ENCODE peak calls at places on chromosomes 5 and 9, in six cellular contexts. D is OCI-LY7, R is heart left ventricle, Q is ovary, E is GM23248, B is hepatocyte. T is an unnamed sample. For H3K9me3, the result is how much of the 10 kb centered on the place peaks cover.

GRCh38 chr9:15104826-15105420 is 194.7 kb upstream of the FREM1 start:
- DNase-seq in Q (no peak), D (peak), E (peak), B (peak), R (peak), T (peak)

GRCh38 chr5:67234671-67235176 is 38.1 kb upstream of the CD180 start:
- DNase-seq in E (peak), B (no peak), Q (peak), R (peak), D (no peak), T (no peak)

GRCh38 chr9:33524431-33524947 is 438 bp downstream of the ANKRD18B start:
- DNase-seq in E (peak), Q (no peak), R (no peak), D (no peak), B (peak), T (no peak)

GRCh38 chr9:124210697-124211096 is 47.1 kb upstream of the NEK6 start:
- DNase-seq in R (no peak), Q (no peak), D (no peak), B (no peak), E (peak), T (no peak)

GRCh38 chr9:11023201-11023600 is 410.4 kb upstream of the PTPRD start:
- DNase-seq in B (no peak), E (no peak), Q (no peak), D (no peak), R (no peak), T (no peak)

GRCh38 chr9:19920401-19920800 is 131.6 kb upstream of the SLC24A2 start:
- DNase-seq in B (no peak), Q (no peak), D (no peak), E (no peak), R (no peak), T (no peak)

GRCh38 chr9:133163559-133164208 is at the start of gene GBGT1:
- DNase-seq in B (peak), R (peak), E (peak), D (peak), Q (peak), T (peak)

GRCh38 chr9:92359380-92360007 is 33.7 kb downstream of the CENPP start:
- DNase-seq in Q (no peak), D (no peak), B (peak), R (no peak), E (no peak), T (no peak)

GRCh38 chr9:36140086-36141084 is 3.9 kb downstream of the GLIPR2 start:
- DNase-seq in R (no peak), D (no peak), Q (no peak), E (no peak), B (no peak), T (no peak)

GRCh38 chr9:119963798-119964372 is 594.6 kb upstream of the BRINP1 start:
- DNase-seq in Q (no peak), D (no peak), B (peak), E (peak), R (no peak), T (no peak)

GRCh38 chr5:52620315-52620714 is 167.4 kb upstream of the ITGA1 start:
- DNase-seq in R (no peak), Q (no peak), D (no peak), E (no peak), B (no peak), T (no peak)

GRCh38 chr5:31408814-31409213 is 123.1 kb downstream of the DROSHA start:
- DNase-seq in R (peak), E (peak), B (no peak), Q (no peak), D (no peak), T (no peak)

GRCh38 chr9:83707518-83707767 is 315 bp downstream of the UBQLN1 start:
- DNase-seq in D (no peak), R (no peak), E (peak), Q (no peak), B (no peak), T (no peak)

GRCh38 chr9:100090880-100091279 is 7.9 kb downstream of the ERP44 start:
- DNase-seq in E (no peak), D (no peak), Q (no peak), R (no peak), B (no peak), T (no peak)

GRCh38 chr5:9924614-9925013 is 294.5 kb upstream of the TAS2R1 start:
- DNase-seq in B (no peak), D (no peak), R (no peak), Q (no peak), E (peak), T (no peak)

GRCh38 chr5:147504535-147504934 is 5.3 kb downstream of the DPYSL3 start:
- DNase-seq in B (no peak), Q (no peak), D (no peak), E (peak), R (no peak), T (no peak)

GRCh38 chr9:100602302-100602930 is 24.5 kb downstream of the CAVIN4 start:
- DNase-seq in D (peak), R (no peak), E (peak), B (peak), Q (no peak), T (no peak)

GRCh38 chr9:93996863-93997262 is 41.7 kb upstream of the BARX1 start:
- DNase-seq in R (no peak), D (peak), Q (no peak), E (no peak), B (no peak), T (no peak)

GRCh38 chr9:95055851-95056551 is 261.5 kb downstream of the FANCC start:
- DNase-seq in Q (no peak), B (no peak), E (peak), R (no peak), D (no peak), T (no peak)

GRCh38 chr5:85769347-85769746 is 848.4 kb upstream of the COX7C start:
- DNase-seq in E (no peak), Q (no peak), B (no peak), R (no peak), D (no peak), T (no peak)

GRCh38 chr5:178672635-178673034 is 45.8 kb upstream of the CLK4 start:
- DNase-seq in D (no peak), Q (no peak), E (no peak), R (no peak), B (no peak), T (no peak)

GRCh38 chr5:178677429-178677828 is 50.6 kb upstream of the CLK4 start:
- DNase-seq in R (no peak), Q (no peak), D (no peak), E (no peak), B (no peak), T (no peak)

GRCh38 chr5:178673801-178674200 is 47.0 kb upstream of the CLK4 start:
- DNase-seq in R (no peak), B (no peak), E (no peak), Q (no peak), D (no peak), T (no peak)

GRCh38 chr5:178674334-178674733 is 47.5 kb upstream of the CLK4 start:
- DNase-seq in Q (no peak), E (peak), D (no peak), B (no peak), R (no peak), T (no peak)

GRCh38 chr5:178675922-178676321 is 49.1 kb upstream of the CLK4 start:
- DNase-seq in E (no peak), B (no peak), D (no peak), R (no peak), Q (no peak), T (no peak)
- H3K9me3 ChIP-seq in E (under half), B (under half), D (under half), R (under half), Q (under half), T (under half)

DNA sequence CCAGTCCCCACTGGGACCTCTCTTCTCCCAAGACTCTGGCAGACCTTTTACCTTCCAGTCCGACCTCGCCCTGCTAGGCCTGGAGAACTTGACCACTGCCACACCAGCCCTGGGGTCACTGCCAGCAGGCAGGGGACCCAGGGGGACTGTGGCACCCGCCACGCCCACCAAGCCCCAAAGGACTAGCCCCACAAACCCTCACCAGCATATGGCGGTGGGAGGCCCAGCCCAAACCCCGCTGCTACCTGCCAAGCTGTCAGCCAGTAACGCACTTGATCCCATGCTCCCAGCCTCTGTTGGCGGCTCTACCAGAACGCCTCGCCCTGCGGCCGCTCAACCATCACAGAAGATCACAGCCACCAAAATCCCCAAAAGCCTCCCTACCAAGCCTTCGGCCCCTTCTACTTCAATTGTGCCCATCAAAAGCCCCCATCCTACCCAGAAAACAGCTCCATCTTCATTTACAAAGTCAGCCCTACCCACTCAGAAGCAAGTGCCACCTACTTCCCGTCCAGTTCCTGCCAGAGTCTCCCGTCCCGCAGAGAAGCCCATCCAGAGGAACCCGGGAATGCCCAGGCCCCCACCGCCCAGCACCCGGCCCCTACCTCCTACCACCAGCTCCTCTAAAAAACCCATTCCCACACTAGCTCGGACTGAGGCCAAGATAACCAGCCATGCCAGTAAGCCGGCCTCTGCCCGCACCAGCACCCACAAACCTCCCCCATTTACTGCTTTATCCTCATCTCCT is 13.1 kb downstream of the COL27A1 start:
- DNase-seq in B (no peak), E (no peak), R (no peak), Q (no peak), D (no peak), T (no peak)
- H3K9me3 ChIP-seq in B (under half), E (under half), R (under half), Q (under half), D (under half), T (under half)

DNA sequence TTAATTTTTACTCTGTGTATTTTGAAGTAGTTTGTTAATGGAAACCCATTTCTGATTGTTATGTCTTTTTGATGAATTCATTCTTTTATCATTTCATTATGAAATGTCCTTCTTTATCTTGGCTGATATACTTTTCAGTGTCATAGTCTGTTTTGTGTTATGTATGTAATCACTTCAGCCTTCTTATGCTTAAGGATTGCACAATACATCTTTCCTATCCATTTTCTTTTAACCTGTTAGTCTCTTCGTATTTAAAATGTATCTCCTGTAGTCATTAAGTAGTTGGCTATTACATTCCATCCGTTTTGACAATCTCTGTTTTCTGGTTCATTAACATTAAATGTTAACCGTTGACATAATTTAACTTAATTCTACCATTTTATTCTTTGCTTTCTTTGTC is 344.6 kb upstream of the CTNND2 start:
- DNase-seq in B (no peak), E (no peak), D (no peak), Q (no peak), R (no peak), T (no peak)
- H3K9me3 ChIP-seq in B (under half), E (under half), D (under half), Q (under half), R (under half), T (under half)

DNA sequence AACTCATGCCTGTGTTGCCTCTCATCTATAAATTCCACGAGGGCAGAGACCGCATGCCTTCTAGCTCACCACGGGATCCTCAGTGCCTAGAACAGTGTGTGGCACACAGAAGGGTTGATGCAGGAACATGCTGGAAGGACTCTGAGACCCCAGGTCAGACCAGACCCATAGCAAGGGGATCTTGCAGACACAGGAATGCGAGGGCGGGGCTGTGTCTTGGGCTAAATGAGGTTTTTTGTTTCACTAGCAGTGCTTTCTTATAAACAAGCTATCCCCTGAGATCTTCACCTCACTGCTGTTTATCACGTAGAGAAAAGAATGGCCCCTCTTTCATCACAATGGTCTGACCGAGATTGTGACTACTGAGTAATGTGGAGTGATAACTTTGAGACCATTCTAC is 122.4 kb downstream of the IRX2 start:
- DNase-seq in D (no peak), B (no peak), E (no peak), Q (no peak), R (no peak), T (no peak)
- H3K9me3 ChIP-seq in D (under half), B (under half), E (under half), Q (under half), R (under half), T (under half)